ENCODE peak calls at places on chromosome X, in six cellular contexts. H is fibroblast of the aortic adventitia, M is A673, R is choroid plexus epithelial cell, I is tibial nerve, S is upper lobe of left lung. P is an unnamed sample.

GRCh38 chrX:74980802-74981201 is 55.5 kb upstream of the NEXMIF start:
- DNase-seq in H (no peak), R (no peak), I (no peak), S (no peak), M (no peak), P (no peak)

GRCh38 chrX:46208225-46208854 is 336.9 kb downstream of the ZNF674 start:
- DNase-seq in S (no peak), I (no peak), M (peak), H (peak), R (peak), P (no peak)

GRCh38 chrX:16785247-16786138 is 773 bp upstream of the TXLNG start:
- DNase-seq in M (no peak), R (no peak), H (no peak), I (no peak), S (no peak), P (no peak)

GRCh38 chrX:319579-320125 is 1.1 kb upstream of the GTPBP6 start:
- DNase-seq in S (peak), I (no peak), M (no peak), R (no peak), H (no peak), P (no peak)

GRCh38 chrX:150202641-150203248 is 160.4 kb upstream of the MAMLD1 start:
- DNase-seq in R (peak), M (peak), H (peak), S (no peak), I (no peak), P (no peak)

GRCh38 chrX:107485019-107485418 is 35.6 kb downstream of the FRMPD3 start:
- DNase-seq in M (peak), S (no peak), I (no peak), H (peak), R (no peak), P (no peak)

GRCh38 chrX:10582215-10582733 is 38.1 kb downstream of the MID1 start:
- DNase-seq in R (peak), H (peak), M (no peak), I (no peak), S (no peak), P (no peak)

GRCh38 chrX:114930227-114930626 is 87.2 kb downstream of the IL13RA2 start:
- DNase-seq in M (no peak), I (no peak), H (peak), S (no peak), R (no peak), P (no peak)

GRCh38 chrX:45472968-45473367 is 272.3 kb upstream of the DIPK2B start:
- DNase-seq in S (no peak), M (no peak), I (no peak), H (peak), R (peak), P (peak)

GRCh38 chrX:103789004-103789403 is 12.4 kb downstream of the PLP1 start:
- DNase-seq in R (no peak), H (no peak), S (no peak), I (no peak), M (no peak), P (no peak)

GRCh38 chrX:52979568-52979967 is 21.2 kb upstream of the FAM156A start:
- DNase-seq in S (no peak), R (peak), H (no peak), I (no peak), M (no peak), P (no peak)

GRCh38 chrX:46953137-46953527 is 40.9 kb downstream of the JADE3 start:
- DNase-seq in I (no peak), M (no peak), R (peak), H (no peak), S (no peak), P (no peak)

GRCh38 chrX:133909888-133910287 is 75.5 kb downstream of the GPC3 start:
- DNase-seq in M (no peak), S (no peak), R (no peak), I (no peak), H (no peak), P (no peak)

GRCh38 chrX:147848009-147848408 is 63.7 kb upstream of the FMR1 start:
- DNase-seq in R (no peak), S (no peak), I (no peak), H (no peak), M (no peak), P (no peak)

GRCh38 chrX:49991718-49992117 is 69.3 kb downstream of the CLCN5 start:
- DNase-seq in M (no peak), H (no peak), S (no peak), I (no peak), R (no peak), P (no peak)

GRCh38 chrX:105662248-105662647 is 160.1 kb upstream of the NRK start:
- DNase-seq in H (no peak), S (no peak), R (no peak), M (no peak), I (no peak), P (no peak)

GRCh38 chrX:36898301-36898700 is 109.9 kb upstream of the FAM47C start:
- DNase-seq in R (peak), S (no peak), M (peak), H (no peak), I (no peak), P (no peak)

GRCh38 chrX:155115174-155115830 is 44.0 kb downstream of the BRCC3 start:
- DNase-seq in M (no peak), I (no peak), H (no peak), S (no peak), R (no peak), P (no peak)

GRCh38 chrX:23435575-23435974 is 100.9 kb downstream of the PTCHD1 start:
- DNase-seq in H (no peak), M (peak), S (no peak), I (no peak), R (no peak), P (no peak)

GRCh38 chrX:132092439-132093065 is 35.3 kb downstream of the FRMD7 start:
- DNase-seq in R (peak), M (peak), I (peak), S (no peak), H (peak), P (no peak)

GRCh38 chrX:45385767-45386166 is 185.1 kb upstream of the DIPK2B start:
- DNase-seq in I (no peak), H (no peak), M (no peak), R (peak), S (no peak), P (peak)

GRCh38 chrX:133005038-133005437 is 46.6 kb upstream of the HS6ST2 start:
- DNase-seq in I (no peak), R (peak), H (peak), M (peak), S (no peak), P (no peak)

GRCh38 chrX:139125916-139126315 is 404.6 kb upstream of the F9 start:
- DNase-seq in H (no peak), I (no peak), R (no peak), S (no peak), M (no peak), P (no peak)

GRCh38 chrX:139121616-139122286 is 408.8 kb upstream of the F9 start:
- DNase-seq in H (no peak), R (no peak), S (no peak), M (no peak), I (no peak), P (no peak)

GRCh38 chrX:139120760-139121159 is 409.2 kb upstream of the FGF13 start:
- DNase-seq in S (no peak), R (no peak), I (no peak), H (no peak), M (peak), P (no peak)

GRCh38 chrX:139126493-139126892 is 404.0 kb upstream of the F9 start:
- DNase-seq in H (no peak), I (no peak), R (no peak), S (no peak), M (peak), P (no peak)
- TF ChIP-seq CTCF in H (peak), I (no peak), R (no peak), S (peak), M (peak), P (no peak)

GRCh38 chrX:153643431-153644351 is 3.3 kb upstream of the DUSP9 start:
- DNase-seq in H (no peak), R (no peak), M (peak), I (no peak), S (no peak), P (no peak)
- H3K4me3 ChIP-seq in H (peak), R (no peak), M (peak), I (no peak), S (no peak), P (peak)

GRCh38 chrX:100658936-100659335 is 14.9 kb downstream of the SRPX2 start:
- DNase-seq in R (peak), H (no peak), I (no peak), S (no peak), M (no peak), P (no peak)

GRCh38 chrX:100662791-100663190 is 18.8 kb downstream of the SRPX2 start:
- DNase-seq in H (no peak), R (peak), I (no peak), M (no peak), S (no peak), P (no peak)

GRCh38 chrX:100663651-100664050 is 19.7 kb downstream of the SRPX2 start:
- DNase-seq in S (no peak), M (no peak), R (no peak), I (no peak), H (no peak), P (no peak)

GRCh38 chrX:100662153-100662552 is 18.2 kb downstream of the SRPX2 start:
- DNase-seq in I (no peak), M (no peak), S (no peak), H (no peak), R (no peak), P (no peak)

GRCh38 chrX:100659431-100660137 is 15.6 kb downstream of the SRPX2 start:
- DNase-seq in S (no peak), R (peak), M (no peak), I (no peak), H (no peak), P (no peak)
- TF ChIP-seq CTCF in S (no peak), R (no peak), M (no peak), I (no peak), H (no peak), P (no peak)

DNA sequence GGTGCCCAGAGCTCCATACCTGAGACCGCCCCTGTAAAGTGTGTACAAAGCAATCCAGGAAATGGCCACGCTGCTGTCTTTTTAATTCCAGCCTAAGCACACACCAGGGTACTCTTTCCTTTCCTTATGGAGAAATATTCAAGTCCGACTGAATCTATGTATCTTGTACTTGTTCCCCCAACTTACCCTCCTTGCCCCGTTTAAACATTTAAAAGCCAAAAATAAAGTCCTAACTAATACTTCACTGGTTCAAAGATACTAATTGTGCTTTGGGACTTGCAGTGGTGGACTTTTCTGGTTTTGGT is 731 bp upstream of the AMMECR1 start:
- DNase-seq in M (no peak), I (no peak), S (no peak), H (peak), R (no peak), P (no peak)
- H3K4me3 ChIP-seq in M (peak), I (peak), S (peak), H (peak), R (peak), P (peak)

DNA sequence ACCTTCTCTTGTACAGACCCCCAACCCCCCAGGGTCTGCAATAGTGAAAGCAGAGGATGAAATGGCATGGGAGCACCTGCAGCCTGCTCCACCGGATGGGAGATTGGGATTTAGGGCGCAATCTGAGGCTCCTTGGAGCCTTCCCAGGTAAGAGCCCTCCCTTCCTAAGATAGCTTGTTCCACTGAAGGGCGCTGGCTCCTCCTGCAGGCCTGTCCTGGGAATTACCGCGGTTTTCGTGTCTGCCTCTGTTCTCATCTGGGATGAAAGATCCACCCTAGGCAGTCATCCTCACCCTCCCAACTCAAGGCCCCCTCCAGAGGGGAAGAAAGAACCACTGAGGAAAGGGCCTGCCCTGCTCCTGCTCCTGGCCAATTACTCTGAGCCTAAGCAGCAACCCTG is 547.6 kb downstream of the SMARCA1 start:
- DNase-seq in M (peak), I (no peak), H (no peak), S (no peak), R (peak), P (no peak)
- TF ChIP-seq CTCF in M (peak), I (peak), H (peak), S (no peak), R (peak), P (peak)

GRCh38 chrX:34653811-34654210 is 3.3 kb downstream of the TMEM47 start:
- DNase-seq in S (no peak), I (no peak), M (peak), R (peak), H (no peak), P (no peak)
- H3K4me3 ChIP-seq in S (peak), I (no peak), M (peak), R (peak), H (peak), P (peak)

GRCh38 chrX:153551135-153551534 is 33.7 kb downstream of the ATP2B3 start:
- DNase-seq in M (no peak), R (peak), H (peak), S (no peak), I (no peak), P (no peak)

GRCh38 chrX:153557618-153558017 is 40.2 kb downstream of the ATP2B3 start:
- DNase-seq in R (no peak), S (no peak), M (no peak), H (no peak), I (no peak), P (no peak)

GRCh38 chrX:153549807-153550206 is 32.4 kb downstream of the ATP2B3 start:
- DNase-seq in H (no peak), I (no peak), R (no peak), S (peak), M (no peak), P (no peak)

GRCh38 chrX:153556767-153557166 is 39.3 kb downstream of the ATP2B3 start:
- DNase-seq in I (no peak), H (no peak), M (no peak), S (peak), R (no peak), P (no peak)

GRCh38 chrX:153554519-153555167 is 37.2 kb downstream of the ATP2B3 start:
- DNase-seq in S (peak), M (peak), I (peak), R (peak), H (peak), P (no peak)
- TF ChIP-seq CTCF in S (peak), M (peak), I (peak), R (peak), H (peak), P (peak)

GRCh38 chrX:38018734-38019410 is 12.5 kb downstream of the SYTL5 start:
- DNase-seq in I (no peak), R (no peak), M (no peak), S (no peak), H (peak), P (no peak)
- H3K4me3 ChIP-seq in I (no peak), R (peak), M (no peak), S (no peak), H (no peak), P (no peak)

DNA sequence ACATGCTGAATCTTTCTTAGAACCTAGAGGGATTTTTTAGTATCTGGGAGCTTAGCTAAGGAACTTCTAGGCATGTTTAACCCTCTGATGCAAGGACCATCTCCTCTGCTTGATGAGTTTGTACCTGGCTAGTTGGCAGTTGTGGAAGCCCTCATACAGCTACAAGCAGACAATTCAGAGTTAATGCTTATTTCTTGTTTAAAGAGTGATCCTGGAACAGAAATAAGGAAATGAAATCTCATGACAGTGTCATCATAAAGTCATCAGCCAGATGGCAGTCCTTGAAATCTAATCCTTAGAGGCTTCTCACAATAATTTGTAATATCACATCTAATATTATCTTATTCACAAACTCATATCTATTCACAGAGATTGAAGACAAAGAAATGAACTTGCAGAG is 581.6 kb upstream of the FTHL17 start:
- DNase-seq in M (no peak), H (no peak), S (no peak), R (no peak), I (no peak), P (no peak)
- TF ChIP-seq CTCF in M (no peak), H (no peak), S (no peak), R (no peak), I (no peak), P (no peak)